ENCODE peak calls at places on chromosomes 12 and 14, in six cellular contexts. F is WERI-Rb-1, A is neuronal stem cell, U is AG04449, V is GM06990, G is cardiac muscle cell. D is an unnamed sample.

GRCh38 chr12:89439946-89440345 is 84.7 kb downstream of the GALNT4 start:
- DNase-seq in G (no peak), U (no peak), V (no peak), F (no peak), A (no peak), D (no peak)

GRCh38 chr14:102731871-102732800 is 45.1 kb upstream of the TRAF3 start:
- DNase-seq in F (no peak), A (no peak), V (no peak), G (no peak), U (no peak), D (no peak)

GRCh38 chr12:3117628-3118027 is 40.4 kb downstream of the TSPAN9 start:
- DNase-seq in F (no peak), A (no peak), V (no peak), U (peak), G (no peak), D (peak)

GRCh38 chr12:110743571-110744093 is 941 bp upstream of the PPP1CC start:
- DNase-seq in F (no peak), A (peak), U (no peak), V (peak), G (no peak), D (no peak)

GRCh38 chr12:122085571-122085970 is 7.0 kb downstream of the MLXIP start:
- DNase-seq in G (no peak), U (no peak), V (no peak), F (peak), A (no peak), D (no peak)

GRCh38 chr14:20723458-20723857 is 22.2 kb upstream of the EDDM3A start:
- DNase-seq in V (no peak), F (no peak), A (no peak), G (no peak), U (no peak), D (no peak)

GRCh38 chr14:92408186-92408585 is 85.2 kb downstream of the SLC24A4 start:
- DNase-seq in G (no peak), F (no peak), A (no peak), V (no peak), U (no peak), D (no peak)

GRCh38 chr14:58626441-58626840 is 11.3 kb upstream of the DACT1 start:
- DNase-seq in V (no peak), G (no peak), U (no peak), A (no peak), F (no peak), D (no peak)

GRCh38 chr12:1127021-1127420 is 136.0 kb downstream of the ERC1 start:
- DNase-seq in F (no peak), V (no peak), U (no peak), G (no peak), A (no peak), D (no peak)

GRCh38 chr12:124904306-124905098 is 9.9 kb downstream of the UBC start:
- DNase-seq in U (no peak), G (peak), F (peak), A (no peak), V (no peak), D (peak)

GRCh38 chr14:91361236-91361811 is 56.3 kb downstream of the CCDC88C start:
- DNase-seq in G (no peak), U (no peak), F (no peak), A (no peak), V (no peak), D (no peak)

GRCh38 chr12:11958216-11959091 is 112.3 kb upstream of the BCL2L14 start:
- DNase-seq in A (no peak), G (no peak), F (no peak), V (no peak), U (peak), D (peak)

GRCh38 chr12:1634590-1635191 is 5.7 kb downstream of the WNT5B start:
- DNase-seq in F (peak), G (peak), A (no peak), U (no peak), V (no peak), D (no peak)

GRCh38 chr12:7501031-7501585 is 2.5 kb downstream of the CD163 start:
- DNase-seq in F (no peak), G (no peak), A (no peak), U (no peak), V (no peak), D (peak)

GRCh38 chr14:90495357-90496276 is 98.8 kb downstream of the CALM1 start:
- DNase-seq in U (no peak), V (no peak), F (no peak), A (peak), G (peak), D (peak)

GRCh38 chr12:130787445-130788410 is 51.3 kb downstream of the STX2 start:
- DNase-seq in F (no peak), V (no peak), A (peak), G (peak), U (peak), D (peak)

GRCh38 chr14:84493779-84494178 is 1036.2 kb upstream of the FLRT2 start:
- DNase-seq in F (no peak), U (no peak), G (no peak), V (no peak), A (no peak), D (no peak)

GRCh38 chr12:12172106-12172511 is 94.7 kb downstream of the LRP6 start:
- DNase-seq in V (peak), U (no peak), F (no peak), A (no peak), G (peak), D (peak)

GRCh38 chr12:130335517-130336392 is 1.9 kb upstream of the PIWIL1 start:
- DNase-seq in F (peak), A (peak), V (no peak), G (peak), U (no peak), D (peak)

GRCh38 chr14:89158701-89159100 is 258.3 kb downstream of the FOXN3 start:
- DNase-seq in F (no peak), U (no peak), G (no peak), V (no peak), A (no peak), D (no peak)

GRCh38 chr12:23376238-23376637 is 573.2 kb downstream of the SOX5 start:
- DNase-seq in A (no peak), U (no peak), G (no peak), V (no peak), F (no peak), D (no peak)

GRCh38 chr12:19885092-19885813 is 446.0 kb downstream of the AEBP2 start:
- DNase-seq in A (no peak), V (no peak), G (no peak), U (no peak), F (no peak), D (no peak)

GRCh38 chr14:50311337-50311973 is 574 bp downstream of the L2HGDH start:
- DNase-seq in G (no peak), V (peak), F (no peak), A (peak), U (no peak), D (no peak)

GRCh38 chr14:52906141-52906601 is 44.7 kb downstream of the FERMT2 start:
- DNase-seq in F (no peak), G (no peak), U (peak), A (no peak), V (no peak), D (peak)

GRCh38 chr12:24600996-24601395 is 347.9 kb downstream of the BCAT1 start:
- DNase-seq in F (no peak), V (no peak), G (no peak), A (no peak), U (peak), D (peak)

GRCh38 chr12:47979166-47979565 is 15.8 kb downstream of the TMEM106C start:
- DNase-seq in V (no peak), U (no peak), F (no peak), A (no peak), G (no peak), D (no peak)

GRCh38 chr12:44846826-44847225 is 29.3 kb downstream of the NELL2 start:
- DNase-seq in U (no peak), G (no peak), F (no peak), V (no peak), A (no peak), D (no peak)

DNA sequence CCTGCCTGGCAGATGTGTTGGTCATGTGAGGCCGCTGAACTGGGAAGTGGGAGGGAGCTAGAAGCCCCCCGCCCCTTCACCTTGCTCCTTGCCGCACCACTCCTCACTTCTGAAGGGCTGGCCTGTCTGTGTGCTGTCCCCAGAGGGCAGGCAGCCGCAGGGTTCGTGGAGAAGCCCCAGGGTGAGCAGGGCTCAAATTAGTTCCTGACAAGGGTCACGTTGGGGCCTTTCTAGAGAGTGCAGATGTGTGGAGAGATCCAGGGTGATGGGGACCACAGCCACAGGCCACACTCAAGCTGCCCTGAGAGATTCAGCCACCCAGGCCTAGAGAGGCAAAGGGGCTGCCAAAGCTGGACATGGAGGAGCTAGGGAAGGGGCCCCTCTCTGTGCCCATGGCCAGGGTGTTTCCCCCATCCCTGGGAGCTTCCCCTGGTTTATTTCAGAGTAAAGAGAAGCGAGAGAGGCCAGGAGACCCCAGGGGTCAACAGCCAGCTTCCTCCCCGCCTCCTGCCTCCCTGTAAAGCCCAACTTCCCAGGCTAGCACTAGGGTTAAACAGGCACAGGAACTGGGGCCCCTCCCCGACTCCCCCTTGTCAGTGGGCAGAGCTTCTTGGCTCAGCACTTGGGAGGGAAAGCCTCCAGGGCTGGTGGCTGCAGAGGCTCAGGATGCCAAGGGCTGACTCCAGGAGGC is 16.2 kb downstream of the SLC25A29 start:
- DNase-seq in G (peak), V (no peak), A (no peak), U (no peak), F (no peak), D (no peak)
- H3K4me3 ChIP-seq in G (no peak), V (no peak), A (no peak), U (no peak), F (no peak), D (no peak)

DNA sequence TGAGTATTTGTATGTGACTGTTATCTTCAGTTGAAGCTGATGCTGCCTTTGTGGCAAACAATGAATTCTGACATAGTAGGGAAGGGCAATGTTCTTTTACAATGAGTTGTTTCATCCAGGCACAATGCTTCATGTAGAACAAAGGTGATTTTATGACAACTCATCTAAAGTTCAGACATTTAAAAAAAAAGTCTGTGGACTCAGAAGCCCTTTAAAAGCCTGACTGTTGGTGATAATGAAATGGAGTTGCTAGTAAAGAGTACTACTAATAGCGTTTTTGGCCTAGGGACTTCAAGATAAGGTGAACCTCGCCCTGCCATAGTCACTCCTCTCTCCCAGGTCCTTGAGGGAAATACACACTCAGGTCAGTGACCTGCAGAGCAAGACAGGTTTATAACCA is 105.1 kb downstream of the AKAP6 start:
- DNase-seq in F (no peak), A (no peak), G (no peak), V (no peak), U (no peak), D (no peak)
- H3K4me3 ChIP-seq in F (no peak), A (no peak), G (no peak), V (peak), U (no peak), D (no peak)

DNA sequence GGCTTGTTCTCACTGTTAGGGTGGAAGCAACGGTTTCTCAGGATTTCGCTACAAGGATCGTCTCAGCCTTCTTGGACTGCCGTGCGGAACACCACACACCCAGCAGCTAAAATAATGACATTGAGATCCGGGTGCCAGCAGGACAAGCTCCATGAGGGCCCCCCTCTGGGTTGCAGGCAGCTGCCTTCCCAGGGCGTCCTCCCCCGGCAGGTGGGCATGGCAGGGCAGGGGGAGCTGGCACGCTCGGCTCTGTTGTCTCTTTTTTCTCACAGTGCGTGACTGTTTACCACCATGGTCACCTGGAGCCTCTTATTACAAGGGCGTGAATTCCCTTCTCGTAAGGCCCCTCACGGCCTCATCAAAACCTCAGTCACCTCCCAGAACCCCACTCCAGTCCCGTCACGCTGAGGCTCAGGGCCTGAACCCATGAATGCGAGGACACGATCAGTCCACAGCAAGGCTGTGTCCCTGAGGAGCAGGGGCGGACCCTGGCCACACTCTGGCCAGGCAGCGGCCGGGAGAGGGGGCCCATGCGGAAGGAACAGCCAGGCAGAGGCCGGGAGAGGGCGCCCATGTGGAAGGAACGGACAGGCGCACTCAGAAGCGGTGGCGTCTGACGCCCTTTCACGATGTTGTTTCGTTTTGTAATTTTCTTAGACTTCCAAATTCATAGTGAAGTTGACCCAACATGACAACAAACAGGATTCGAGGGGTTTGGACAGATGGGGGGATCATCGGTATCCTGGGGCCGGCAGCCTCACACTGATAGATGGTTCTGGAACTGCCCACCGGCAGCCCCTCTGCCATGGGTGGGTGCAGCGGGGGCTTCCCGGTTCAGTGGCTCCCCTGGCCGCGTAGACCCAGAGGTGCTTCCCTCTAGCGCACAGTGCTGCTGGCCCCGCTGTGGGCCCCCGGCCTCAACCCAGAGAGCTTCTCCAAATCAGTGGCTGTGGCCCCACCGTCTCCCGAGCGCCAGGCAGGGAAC is 10.0 kb downstream of the LRCOL1 start:
- DNase-seq in U (no peak), F (peak), A (no peak), G (peak), V (no peak), D (peak)
- H3K4me3 ChIP-seq in U (peak), F (peak), A (no peak), G (no peak), V (peak), D (peak)

GRCh38 chr12:25959069-25959961 is 833 bp downstream of the RASSF8 start:
- DNase-seq in G (peak), U (peak), F (peak), A (no peak), V (peak), D (peak)

GRCh38 chr12:25960926-25961325 is 2.4 kb downstream of the RASSF8 start:
- DNase-seq in U (no peak), V (no peak), A (no peak), F (no peak), G (no peak), D (no peak)

GRCh38 chr12:25958254-25959068 is at the start of gene RASSF8:
- DNase-seq in A (peak), F (peak), V (peak), U (no peak), G (peak), D (no peak)

GRCh38 chr12:25957898-25958253 is 606 bp upstream of the RASSF8 start:
- DNase-seq in F (no peak), U (no peak), G (no peak), A (no peak), V (no peak), D (no peak)

GRCh38 chr12:25960176-25960575 is 1.7 kb downstream of the RASSF8 start:
- DNase-seq in A (no peak), G (peak), U (no peak), F (peak), V (no peak), D (no peak)
- H3K4me3 ChIP-seq in A (peak), G (peak), U (peak), F (peak), V (no peak), D (peak)

DNA sequence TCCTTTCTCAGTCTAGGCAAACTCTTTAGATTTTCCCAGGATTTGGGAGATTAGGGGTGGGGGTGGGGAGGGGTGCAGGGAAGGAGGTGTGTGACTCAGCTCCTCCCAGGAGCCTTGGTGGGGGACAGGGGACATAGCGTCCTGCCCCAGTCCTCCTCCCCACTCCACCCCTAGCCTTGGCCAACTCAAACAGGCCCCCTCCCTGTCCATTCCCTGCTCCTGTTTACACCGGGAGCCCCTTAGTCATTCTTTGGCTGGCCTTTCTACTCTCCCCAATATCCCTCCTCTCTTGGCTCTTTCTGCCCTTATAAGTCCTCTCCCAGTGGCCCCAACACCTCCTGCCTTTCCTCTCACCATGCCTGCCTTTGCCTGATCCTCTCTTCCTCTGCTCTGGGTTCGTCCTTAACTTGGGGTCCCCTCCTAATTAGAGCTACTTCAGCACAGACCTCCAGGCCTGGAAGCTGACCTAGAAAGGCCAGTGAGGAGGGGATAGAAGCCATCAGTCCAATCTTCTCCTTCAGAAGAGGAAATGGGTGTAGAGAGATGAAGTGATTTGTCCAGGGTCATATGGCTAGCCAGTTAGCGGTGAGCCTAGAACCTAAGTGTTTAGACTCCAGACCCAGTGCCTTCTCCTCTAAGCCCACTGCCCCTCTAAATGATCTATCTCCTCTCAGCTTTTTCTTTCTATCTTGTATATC is 2.3 kb upstream of the ITGA5 start:
- DNase-seq in G (no peak), U (no peak), V (no peak), F (no peak), A (no peak), D (peak)
- H3K4me3 ChIP-seq in G (no peak), U (no peak), V (no peak), F (no peak), A (no peak), D (no peak)

GRCh38 chr14:63938198-63939005 is 85.6 kb downstream of the SYNE2 start:
- DNase-seq in U (no peak), V (peak), A (no peak), G (no peak), F (no peak), D (no peak)

GRCh38 chr14:63939006-63939270 is 86.1 kb downstream of the SYNE2 start:
- DNase-seq in U (no peak), A (no peak), G (no peak), V (no peak), F (no peak), D (no peak)

GRCh38 chr14:63928744-63929174 is 76.0 kb downstream of the SYNE2 start:
- DNase-seq in G (no peak), A (no peak), U (no peak), F (no peak), V (no peak), D (no peak)

GRCh38 chr14:63933110-63933509 is 80.3 kb downstream of the SYNE2 start:
- DNase-seq in F (no peak), V (peak), U (no peak), G (no peak), A (no peak), D (no peak)

DNA sequence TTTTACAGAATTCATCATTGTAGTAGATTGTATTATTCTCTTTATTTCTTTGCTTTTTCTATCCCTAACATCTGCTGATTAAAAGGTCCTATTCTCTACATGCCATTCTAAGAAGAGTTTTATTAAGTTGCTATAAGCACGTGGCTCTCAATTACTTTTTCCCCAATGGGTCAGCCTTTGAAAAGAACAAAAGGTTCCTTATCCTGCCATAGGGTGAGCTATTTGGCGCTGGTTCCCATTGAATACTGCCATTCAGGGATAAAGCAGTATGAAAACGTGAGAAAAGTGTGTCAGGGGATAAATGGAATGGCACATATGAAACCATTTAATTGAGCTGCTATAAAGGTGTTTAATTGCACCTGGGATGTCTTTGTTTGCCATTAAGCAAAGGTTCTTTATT is 80.9 kb downstream of the SYNE2 start:
- DNase-seq in A (peak), U (no peak), F (no peak), G (no peak), V (no peak), D (no peak)
- H3K4me3 ChIP-seq in A (no peak), U (no peak), F (no peak), G (no peak), V (no peak), D (no peak)